ENCODE peak calls at places on chromosomes 6 and 20, in ten cellular contexts. C, K, B, M, G, A, T, R, L and X are unnamed samples.

GRCh38 chr6:56852611-56853010 is 102.3 kb upstream of the BEND6 start:
- DNase-seq in C (no peak), K (no peak), B (no peak), M (no peak), G (no peak), A (no peak), T (no peak), R (peak), L (no peak), X (no peak)

GRCh38 chr6:79574636-79575035 is 37.4 kb upstream of the LCA5 start:
- DNase-seq in C (no peak), K (no peak), B (no peak), M (peak), G (peak), A (no peak), T (no peak), R (peak), L (no peak), X (no peak)

GRCh38 chr20:2955257-2955950 is 82.1 kb downstream of the PTPRA start:
- DNase-seq in C (no peak), K (no peak), B (no peak), M (no peak), G (no peak), A (no peak), T (no peak), R (no peak), L (no peak), X (no peak)

GRCh38 chr6:28587011-28587745 is 61.5 kb downstream of the GPX5 start:
- DNase-seq in C (peak), K (peak), B (no peak), M (no peak), G (peak), A (peak), T (peak), R (peak), L (peak), X (no peak)

GRCh38 chr6:89585156-89585555 is 53.4 kb downstream of the LYRM2 start:
- DNase-seq in C (no peak), K (no peak), B (no peak), M (no peak), G (no peak), A (no peak), T (no peak), R (no peak), L (no peak), X (no peak)

GRCh38 chr6:92647630-92648029 is 771.7 kb downstream of the EPHA7 start:
- DNase-seq in C (no peak), K (no peak), B (no peak), M (peak), G (no peak), A (no peak), T (no peak), R (peak), L (no peak), X (no peak)

GRCh38 chr20:33893314-33893713 is 82.2 kb downstream of the CHMP4B start:
- DNase-seq in C (no peak), K (no peak), B (no peak), M (no peak), G (peak), A (no peak), T (no peak), R (peak), L (no peak), X (no peak)

GRCh38 chr20:48153523-48153922 is 368.2 kb upstream of the SULF2 start:
- DNase-seq in C (no peak), K (no peak), B (no peak), M (no peak), G (no peak), A (no peak), T (no peak), R (no peak), L (no peak), X (no peak)

GRCh38 chr6:14571001-14571400 is 453.4 kb downstream of the CD83 start:
- DNase-seq in C (no peak), K (no peak), B (no peak), M (no peak), G (no peak), A (no peak), T (no peak), R (no peak), L (no peak), X (no peak)

GRCh38 chr6:151731313-151731712 is 76.2 kb upstream of the ESR1 start:
- DNase-seq in C (no peak), K (no peak), B (no peak), M (no peak), G (no peak), A (no peak), T (no peak), R (no peak), L (no peak), X (no peak)

GRCh38 chr20:1722513-1723050 is 65.0 kb upstream of the SIRPG start:
- DNase-seq in C (no peak), K (no peak), B (no peak), M (no peak), G (no peak), A (no peak), T (no peak), R (no peak), L (no peak), X (no peak)

GRCh38 chr20:37941332-37941731 is 38.4 kb downstream of the VSTM2L start:
- DNase-seq in C (no peak), K (no peak), B (no peak), M (peak), G (no peak), A (no peak), T (no peak), R (no peak), L (no peak), X (no peak)
- TF ChIP-seq CTCF in C (peak), K (no peak), B (no peak), M (peak), G (no peak), A (no peak), T (no peak), R (no peak), L (no peak), X (peak)

GRCh38 chr6:168318090-168318489 is 1.5 kb downstream of the DACT2 start:
- DNase-seq in C (no peak), K (no peak), B (no peak), M (no peak), G (no peak), A (no peak), T (no peak), R (no peak), L (no peak), X (peak)

GRCh38 chr6:168313371-168314028 is 6.1 kb downstream of the DACT2 start:
- DNase-seq in C (no peak), K (no peak), B (no peak), M (no peak), G (no peak), A (no peak), T (no peak), R (no peak), L (peak), X (peak)

GRCh38 chr6:168314029-168314420 is 5.6 kb downstream of the DACT2 start:
- DNase-seq in C (no peak), K (no peak), B (no peak), M (no peak), G (no peak), A (no peak), T (no peak), R (no peak), L (peak), X (peak)

GRCh38 chr6:168315626-168316025 is 4.0 kb downstream of the DACT2 start:
- DNase-seq in C (no peak), K (peak), B (no peak), M (no peak), G (no peak), A (no peak), T (no peak), R (no peak), L (no peak), X (peak)

DNA sequence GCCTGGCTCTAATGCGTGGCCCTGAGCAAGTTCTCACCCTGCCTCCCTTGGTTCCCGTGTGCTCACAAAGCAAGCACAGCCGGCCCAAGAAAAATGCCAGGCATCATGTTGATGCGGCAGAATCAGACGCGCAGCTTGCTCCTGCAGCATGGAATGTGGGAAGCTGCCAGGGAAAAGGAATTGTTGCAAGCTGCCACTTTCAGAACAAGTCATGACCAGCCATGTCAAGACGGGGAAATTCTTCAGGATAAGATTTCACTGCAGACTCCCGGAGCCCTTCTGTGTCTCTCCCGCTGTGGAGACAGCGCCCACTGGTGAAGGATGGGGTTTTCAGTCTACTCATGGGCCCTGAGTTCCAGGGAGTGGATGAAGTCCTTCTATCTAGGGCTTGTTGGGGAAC is 4.6 kb downstream of the DACT2 start:
- DNase-seq in C (no peak), K (peak), B (peak), M (peak), G (no peak), A (no peak), T (no peak), R (peak), L (peak), X (peak)
- TF ChIP-seq CTCF in C (peak), K (no peak), B (no peak), M (peak), G (no peak), A (peak), T (no peak), R (peak), L (no peak), X (peak)

DNA sequence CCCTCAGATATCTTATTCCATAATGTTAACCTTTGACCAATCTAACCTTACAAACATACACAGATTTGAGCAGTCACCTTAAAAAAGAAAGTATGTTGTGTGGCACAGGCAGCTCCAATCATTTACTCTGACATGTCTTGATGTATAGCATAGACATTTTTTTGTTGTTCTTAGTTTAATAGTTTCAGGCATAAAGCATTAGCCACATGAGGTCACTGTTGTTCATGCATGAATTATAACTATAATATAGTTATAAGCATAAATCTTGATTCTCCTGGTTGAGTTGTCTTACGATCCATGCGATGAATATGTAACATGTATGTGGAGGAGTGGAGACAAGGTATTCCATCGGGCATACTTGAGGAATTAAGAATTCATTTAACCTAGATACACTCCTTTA is 26.1 kb upstream of the NKAIN2 start:
- DNase-seq in C (no peak), K (no peak), B (no peak), M (peak), G (peak), A (no peak), T (no peak), R (peak), L (no peak), X (no peak)
- TF ChIP-seq CTCF in C (no peak), K (no peak), B (no peak), M (no peak), G (peak), A (no peak), T (no peak), R (peak), L (no peak), X (peak)

DNA sequence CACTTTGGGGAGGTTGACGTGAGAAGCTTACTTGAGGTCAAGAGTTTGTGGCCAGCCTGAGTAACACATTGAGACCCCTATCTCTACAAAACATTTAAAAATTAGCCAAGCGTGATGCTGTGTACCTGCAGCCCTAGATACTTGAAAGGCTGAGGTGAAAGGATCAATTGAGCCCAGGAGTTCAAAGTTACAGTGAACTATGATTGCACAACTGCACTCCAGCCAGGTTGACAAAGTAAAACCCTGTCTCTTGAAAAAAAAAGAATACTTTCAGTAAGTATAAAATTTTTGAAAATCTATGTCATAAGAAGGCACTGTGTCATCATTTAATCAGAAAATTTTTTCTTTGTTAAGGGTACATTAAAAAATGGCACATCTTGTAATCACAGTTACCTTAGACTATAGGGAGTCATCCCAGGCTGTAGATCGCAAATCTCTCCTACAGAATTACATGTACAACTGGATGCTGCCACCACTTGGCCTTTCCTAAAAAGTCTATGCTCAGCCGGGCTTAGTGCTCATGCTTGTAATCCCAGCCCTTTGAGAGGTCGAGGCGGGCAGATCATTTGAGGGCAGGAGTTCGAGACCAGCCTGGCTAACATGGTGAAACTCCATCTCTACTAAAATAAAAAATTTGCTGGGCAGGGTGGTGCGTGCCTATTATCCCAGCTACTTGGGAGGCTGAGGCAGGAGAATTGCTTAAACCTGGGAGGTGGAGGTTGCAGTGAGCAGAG is 17.0 kb upstream of the MRS2 start:
- DNase-seq in C (no peak), K (no peak), B (no peak), M (no peak), G (no peak), A (no peak), T (no peak), R (no peak), L (no peak), X (no peak)
- TF ChIP-seq CTCF in C (no peak), K (no peak), B (no peak), M (no peak), G (no peak), A (no peak), T (no peak), R (no peak), L (no peak), X (no peak)

GRCh38 chr6:45441811-45442453 is 64.2 kb upstream of the SUPT3H start:
- DNase-seq in C (no peak), K (no peak), B (no peak), M (peak), G (peak), A (no peak), T (no peak), R (no peak), L (no peak), X (no peak)
- TF ChIP-seq CTCF in C (no peak), K (no peak), B (no peak), M (no peak), G (no peak), A (no peak), T (no peak), R (no peak), L (no peak), X (no peak)

GRCh38 chr20:40811660-40812414 is 122.8 kb upstream of the MAFB start:
- DNase-seq in C (no peak), K (no peak), B (no peak), M (no peak), G (no peak), A (no peak), T (no peak), R (no peak), L (no peak), X (peak)
- TF ChIP-seq CTCF in C (no peak), K (no peak), B (no peak), M (no peak), G (peak), A (no peak), T (no peak), R (no peak), L (peak), X (no peak)

DNA sequence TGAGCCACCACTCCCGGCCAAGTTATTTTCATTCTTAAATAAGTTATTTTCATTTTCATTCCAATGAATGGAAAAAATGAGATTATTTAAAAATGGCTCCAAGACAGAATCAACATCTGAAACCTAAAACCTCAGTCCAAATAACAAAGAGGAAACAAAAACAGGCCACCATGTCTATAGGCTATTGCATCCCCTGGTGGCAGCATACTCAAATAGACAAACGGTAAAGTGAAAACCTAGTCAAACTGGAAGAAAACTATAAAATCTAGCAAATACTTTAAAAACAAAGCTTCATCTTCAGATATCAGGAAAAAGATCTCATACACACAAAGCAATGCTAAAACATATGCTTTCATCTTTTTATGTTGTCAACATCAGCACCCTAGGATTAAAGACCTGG is 20.9 kb downstream of the IL17A start:
- DNase-seq in C (no peak), K (no peak), B (no peak), M (no peak), G (no peak), A (no peak), T (no peak), R (no peak), L (no peak), X (no peak)
- TF ChIP-seq CTCF in C (peak), K (no peak), B (no peak), M (no peak), G (no peak), A (no peak), T (no peak), R (no peak), L (no peak), X (no peak)

DNA sequence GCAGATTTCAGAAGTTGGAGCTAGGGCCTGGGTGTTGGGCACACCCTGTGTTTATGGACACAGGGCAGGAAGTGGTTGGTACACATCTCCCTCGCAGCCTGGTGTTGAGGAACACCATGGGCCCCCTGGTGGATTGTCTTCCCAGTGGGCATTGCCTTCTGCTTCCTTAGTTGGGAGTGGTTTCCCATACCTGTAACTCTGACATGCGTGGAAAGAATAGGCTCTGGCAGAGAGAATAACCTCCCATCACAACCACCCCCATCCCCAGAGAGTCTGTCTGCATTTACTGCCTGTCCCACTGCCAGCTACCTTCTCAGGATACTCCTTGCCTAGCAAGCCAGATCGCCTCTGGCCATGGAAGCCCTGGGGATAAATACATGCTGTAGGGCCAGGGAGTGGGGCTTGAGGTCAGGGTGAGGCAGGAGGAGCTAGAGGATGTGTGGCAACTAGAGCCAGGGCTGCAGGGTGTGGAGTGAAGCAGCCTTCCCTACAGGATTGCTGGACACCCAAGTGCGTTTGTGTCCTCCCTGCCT is 14.7 kb downstream of the LRRC73 start:
- DNase-seq in C (no peak), K (no peak), B (no peak), M (no peak), G (no peak), A (no peak), T (no peak), R (peak), L (no peak), X (no peak)
- TF ChIP-seq CTCF in C (no peak), K (no peak), B (no peak), M (peak), G (peak), A (peak), T (peak), R (peak), L (no peak), X (peak)

GRCh38 chr6:133632206-133632605 is 256.7 kb upstream of the TCF21 start:
- DNase-seq in C (no peak), K (no peak), B (no peak), M (peak), G (peak), A (no peak), T (no peak), R (peak), L (no peak), X (no peak)

GRCh38 chr6:133634474-133634873 is 254.4 kb upstream of the TCF21 start:
- DNase-seq in C (no peak), K (no peak), B (no peak), M (no peak), G (no peak), A (no peak), T (no peak), R (no peak), L (no peak), X (no peak)

GRCh38 chr6:133630651-133631050 is 258.3 kb upstream of the TCF21 start:
- DNase-seq in C (no peak), K (no peak), B (no peak), M (no peak), G (no peak), A (no peak), T (no peak), R (no peak), L (no peak), X (no peak)

GRCh38 chr6:133632906-133633305 is 256.0 kb upstream of the TCF21 start:
- DNase-seq in C (no peak), K (no peak), B (no peak), M (no peak), G (no peak), A (no peak), T (no peak), R (no peak), L (no peak), X (no peak)

GRCh38 chr6:133631421-133631820 is 257.5 kb upstream of the TCF21 start:
- DNase-seq in C (no peak), K (no peak), B (no peak), M (peak), G (peak), A (no peak), T (no peak), R (no peak), L (no peak), X (no peak)
- TF ChIP-seq CTCF in C (no peak), K (no peak), B (no peak), M (peak), G (peak), A (no peak), T (no peak), R (no peak), L (no peak), X (no peak)

GRCh38 chr6:118663993-118664985 is 12.9 kb upstream of the CEP85L start:
- DNase-seq in C (no peak), K (no peak), B (no peak), M (no peak), G (no peak), A (no peak), T (no peak), R (no peak), L (no peak), X (no peak)

GRCh38 chr6:118667988-118668387 is 16.6 kb upstream of the CEP85L start:
- DNase-seq in C (no peak), K (no peak), B (no peak), M (no peak), G (no peak), A (no peak), T (no peak), R (no peak), L (no peak), X (no peak)

GRCh38 chr6:118668761-118669411 is 17.5 kb upstream of the CEP85L start:
- DNase-seq in C (no peak), K (no peak), B (no peak), M (peak), G (peak), A (no peak), T (no peak), R (no peak), L (no peak), X (no peak)

GRCh38 chr6:118669561-118669960 is 18.2 kb upstream of the CEP85L start:
- DNase-seq in C (no peak), K (no peak), B (no peak), M (no peak), G (no peak), A (no peak), T (no peak), R (no peak), L (no peak), X (no peak)

GRCh38 chr6:118665011-118665410 is 13.6 kb upstream of the CEP85L start:
- DNase-seq in C (no peak), K (no peak), B (no peak), M (no peak), G (no peak), A (no peak), T (no peak), R (peak), L (no peak), X (no peak)
- TF ChIP-seq CTCF in C (no peak), K (no peak), B (no peak), M (no peak), G (no peak), A (no peak), T (peak), R (no peak), L (no peak), X (no peak)